ENCODE peak calls at places on chromosome 4, in nine cellular contexts. G, J, L, Z, O, P, W, H and V are unnamed samples.
A peak's percentile ranks its signal among the peaks of the same experiment; 100 is the strongest.

GRCh38 chr4:1693131-1693896 is 9.2 kb upstream of the FAM53A start:
- DNase-seq in G (peak; percentile 77), J (peak; percentile 71), L (peak; percentile 51), Z (peak; percentile 75), O (peak; percentile 81), P (peak; percentile 87), W (peak; percentile 36), H (peak; percentile 80), V (no peak)

GRCh38 chr4:118918388-118918787 is 29.7 kb downstream of the SYNPO2 start:
- DNase-seq in G (no peak), J (peak; percentile 97), L (no peak), Z (peak; percentile 93), O (no peak), P (no peak), W (no peak), H (peak; percentile 83), V (no peak)

GRCh38 chr4:55926610-55927009 is 22.1 kb upstream of the CEP135 start:
- DNase-seq in G (no peak), J (no peak), L (no peak), Z (no peak), O (no peak), P (no peak), W (no peak), H (no peak), V (no peak)

GRCh38 chr4:183097251-183098079 is 1.6 kb upstream of the WWC2 start:
- DNase-seq in G (no peak), J (no peak), L (no peak), Z (peak; percentile 32), O (no peak), P (no peak), W (no peak), H (peak; percentile 53), V (no peak)

GRCh38 chr4:122863626-122864025 is 37.0 kb downstream of the FGF2 start:
- DNase-seq in G (no peak), J (no peak), L (no peak), Z (no peak), O (no peak), P (no peak), W (no peak), H (no peak), V (no peak)

GRCh38 chr4:116397291-116397690 is 688.1 kb downstream of the TRAM1L1 start:
- DNase-seq in G (no peak), J (no peak), L (no peak), Z (no peak), O (no peak), P (no peak), W (no peak), H (no peak), V (no peak)

GRCh38 chr4:146255874-146256273 is 41.5 kb downstream of the REELD1 start:
- DNase-seq in G (no peak), J (peak; percentile 7), L (no peak), Z (peak; percentile 88), O (no peak), P (no peak), W (no peak), H (peak; percentile 80), V (no peak)

GRCh38 chr4:143438710-143439109 is 74.8 kb upstream of the SMARCA5 start:
- DNase-seq in G (no peak), J (no peak), L (no peak), Z (no peak), O (no peak), P (no peak), W (no peak), H (no peak), V (no peak)

GRCh38 chr4:120331486-120332281 is 265.0 kb upstream of the MAD2L1 start:
- DNase-seq in G (no peak), J (peak; percentile 53), L (no peak), Z (peak; percentile 1), O (no peak), P (no peak), W (no peak), H (no peak), V (no peak)

GRCh38 chr4:108255203-108255747 is 86.5 kb upstream of the LEF1 start:
- DNase-seq in G (no peak), J (no peak), L (no peak), Z (no peak), O (no peak), P (no peak), W (no peak), H (no peak), V (no peak)

GRCh38 chr4:141636077-141636770 is at the start of gene IL15:
- DNase-seq in G (peak; percentile 21), J (peak; percentile 52), L (peak; percentile 31), Z (peak; percentile 45), O (peak; percentile 81), P (peak; percentile 80), W (peak; percentile 41), H (peak; percentile 78), V (peak; percentile 68)

GRCh38 chr4:122764808-122765189 is 32.3 kb downstream of the BBS12 start:
- DNase-seq in G (no peak), J (peak; percentile 86), L (no peak), Z (peak; percentile 97), O (no peak), P (no peak), W (no peak), H (peak; percentile 93), V (no peak)

GRCh38 chr4:120658772-120659171 is 263.8 kb downstream of the PRDM5 start:
- DNase-seq in G (no peak), J (no peak), L (no peak), Z (no peak), O (no peak), P (no peak), W (no peak), H (no peak), V (no peak)

GRCh38 chr4:76585270-76585669 is 150.2 kb downstream of the SHROOM3 start:
- DNase-seq in G (no peak), J (no peak), L (no peak), Z (peak; percentile 31), O (no peak), P (no peak), W (no peak), H (no peak), V (no peak)

GRCh38 chr4:73718375-73719373 is 21.7 kb upstream of the CXCL8 start:
- DNase-seq in G (no peak), J (peak; percentile 84), L (no peak), Z (peak; percentile 27), O (no peak), P (no peak), W (no peak), H (peak; percentile 72), V (no peak)

GRCh38 chr4:650461-650860 is 23.6 kb downstream of the ATP5ME start:
- DNase-seq in G (no peak), J (no peak), L (no peak), Z (no peak), O (no peak), P (no peak), W (no peak), H (no peak), V (no peak)

GRCh38 chr4:64774626-64775025 is 365.4 kb upstream of the TECRL start:
- DNase-seq in G (no peak), J (no peak), L (no peak), Z (no peak), O (no peak), P (no peak), W (no peak), H (no peak), V (no peak)

GRCh38 chr4:6049972-6050371 is 31.7 kb upstream of the C4orf50 start:
- DNase-seq in G (no peak), J (no peak), L (no peak), Z (no peak), O (no peak), P (no peak), W (no peak), H (peak; percentile 8), V (no peak)

GRCh38 chr4:139301821-139302611 is at the start of gene NDUFC1:
- DNase-seq in G (peak; percentile 73), J (peak; percentile 26), L (peak; percentile 46), Z (peak; percentile 45), O (peak; percentile 75), P (peak; percentile 69), W (no peak), H (peak; percentile 80), V (peak; percentile 72)

GRCh38 chr4:18167831-18168230 is 146.3 kb upstream of the LCORL start:
- DNase-seq in G (no peak), J (no peak), L (no peak), Z (no peak), O (no peak), P (no peak), W (no peak), H (no peak), V (no peak)

GRCh38 chr4:118280501-118281218 is 72.1 kb downstream of the PRSS12 start:
- DNase-seq in G (peak; percentile 54), J (peak; percentile 79), L (no peak), Z (peak; percentile 87), O (peak; percentile 58), P (peak; percentile 79), W (no peak), H (peak; percentile 72), V (no peak)

GRCh38 chr4:81512371-81512770 is 40.7 kb upstream of the RASGEF1B start:
- DNase-seq in G (no peak), J (no peak), L (no peak), Z (no peak), O (no peak), P (no peak), W (no peak), H (no peak), V (no peak)

GRCh38 chr4:8534129-8534528 is 46.1 kb upstream of the GPR78 start:
- DNase-seq in G (no peak), J (peak; percentile 95), L (peak; percentile 25), Z (peak; percentile 78), O (no peak), P (peak; percentile 89), W (no peak), H (no peak), V (no peak)

GRCh38 chr4:99946346-99947189 is at the start of gene DNAJB14:
- DNase-seq in G (peak; percentile 84), J (peak; percentile 37), L (peak; percentile 48), Z (peak; percentile 62), O (peak; percentile 81), P (peak; percentile 78), W (no peak), H (peak; percentile 88), V (peak; percentile 83)

GRCh38 chr4:156598138-156598681 is 373.4 kb downstream of the PDGFC start:
- DNase-seq in G (no peak), J (no peak), L (no peak), Z (no peak), O (no peak), P (peak; percentile 73), W (no peak), H (no peak), V (no peak)

GRCh38 chr4:4659871-4660651 is 118.2 kb upstream of the STX18 start:
- DNase-seq in G (no peak), J (peak; percentile 78), L (no peak), Z (peak; percentile 89), O (no peak), P (no peak), W (peak; percentile 57), H (peak; percentile 95), V (no peak)

GRCh38 chr4:173169178-173169427 is 492 bp downstream of the GALNT7 start:
- DNase-seq in G (no peak), J (no peak), L (no peak), Z (no peak), O (no peak), P (peak; percentile 31), W (no peak), H (no peak), V (no peak)

GRCh38 chr4:5471691-5472090 is 236.7 kb downstream of the EVC2 start:
- DNase-seq in G (no peak), J (no peak), L (no peak), Z (no peak), O (no peak), P (no peak), W (no peak), H (no peak), V (no peak)

GRCh38 chr4:90419124-90419711 is 292.0 kb downstream of the CCSER1 start:
- DNase-seq in G (no peak), J (peak; percentile 71), L (no peak), Z (peak; percentile 45), O (no peak), P (peak; percentile 42), W (peak; percentile 1), H (peak; percentile 37), V (no peak)